ENCODE peak calls at places on chromosomes 11 and 22, in five cellular contexts. One of them, this sample, is unnamed.

GRCh38 chr11:128846985-128847384 is 20.1 kb downstream of the KCNJ1 start:
- DNase-seq in iPS-NIHi11: no peak
- DNase-seq in stimulated activated CD8-positive, alpha-beta memory T cell treated with anti-CD3 and anti-CD28 coated beads, Interleukin-15, amount 100 ng/mL, for 1 hour: no peak
- DNase-seq in kidney tubule cell: no peak
- DNase-seq in epithelial cell of esophagus: no peak
- DNase-seq in this sample: no peak

GRCh38 chr22:37018815-37019308 is 385 bp downstream of the TST start:
- DNase-seq in epithelial cell of esophagus: peak
- DNase-seq in stimulated activated CD8-positive, alpha-beta memory T cell treated with anti-CD3 and anti-CD28 coated beads, Interleukin-15, amount 100 ng/mL, for 1 hour: no peak
- DNase-seq in kidney tubule cell: peak
- DNase-seq in iPS-NIHi11: peak
- DNase-seq in this sample: peak

GRCh38 chr11:81497202-81497804 is 1236.4 kb downstream of the FAM181B start:
- DNase-seq in iPS-NIHi11: peak
- DNase-seq in stimulated activated CD8-positive, alpha-beta memory T cell treated with anti-CD3 and anti-CD28 coated beads, Interleukin-15, amount 100 ng/mL, for 1 hour: no peak
- DNase-seq in epithelial cell of esophagus: peak
- DNase-seq in kidney tubule cell: peak
- DNase-seq in this sample: peak

GRCh38 chr11:2664331-2664730 is 35.5 kb downstream of the KCNQ1OT1 start:
- DNase-seq in stimulated activated CD8-positive, alpha-beta memory T cell treated with anti-CD3 and anti-CD28 coated beads, Interleukin-15, amount 100 ng/mL, for 1 hour: no peak
- DNase-seq in epithelial cell of esophagus: no peak
- DNase-seq in kidney tubule cell: no peak
- DNase-seq in iPS-NIHi11: no peak
- DNase-seq in this sample: no peak

GRCh38 chr11:59918494-59918893 is 19.7 kb upstream of the OOSP1 start:
- DNase-seq in epithelial cell of esophagus: peak
- DNase-seq in stimulated activated CD8-positive, alpha-beta memory T cell treated with anti-CD3 and anti-CD28 coated beads, Interleukin-15, amount 100 ng/mL, for 1 hour: no peak
- DNase-seq in iPS-NIHi11: no peak
- DNase-seq in kidney tubule cell: peak
- DNase-seq in this sample: no peak

GRCh38 chr22:45496451-45496941 is 6.2 kb upstream of the FBLN1 start:
- DNase-seq in iPS-NIHi11: no peak
- DNase-seq in kidney tubule cell: no peak
- DNase-seq in stimulated activated CD8-positive, alpha-beta memory T cell treated with anti-CD3 and anti-CD28 coated beads, Interleukin-15, amount 100 ng/mL, for 1 hour: no peak
- DNase-seq in epithelial cell of esophagus: no peak
- DNase-seq in this sample: peak

GRCh38 chr11:34787899-34788298 is 128.3 kb downstream of the APIP start:
- DNase-seq in epithelial cell of esophagus: peak
- DNase-seq in stimulated activated CD8-positive, alpha-beta memory T cell treated with anti-CD3 and anti-CD28 coated beads, Interleukin-15, amount 100 ng/mL, for 1 hour: no peak
- DNase-seq in iPS-NIHi11: no peak
- DNase-seq in kidney tubule cell: no peak
- DNase-seq in this sample: no peak

GRCh38 chr11:13082588-13082987 is 73.5 kb downstream of the RASSF10 start:
- DNase-seq in kidney tubule cell: no peak
- DNase-seq in epithelial cell of esophagus: no peak
- DNase-seq in iPS-NIHi11: no peak
- DNase-seq in stimulated activated CD8-positive, alpha-beta memory T cell treated with anti-CD3 and anti-CD28 coated beads, Interleukin-15, amount 100 ng/mL, for 1 hour: no peak
- DNase-seq in this sample: no peak

GRCh38 chr11:79087238-79087956 is 353.4 kb downstream of the TENM4 start:
- DNase-seq in stimulated activated CD8-positive, alpha-beta memory T cell treated with anti-CD3 and anti-CD28 coated beads, Interleukin-15, amount 100 ng/mL, for 1 hour: no peak
- DNase-seq in kidney tubule cell: peak
- DNase-seq in iPS-NIHi11: peak
- DNase-seq in epithelial cell of esophagus: peak
- DNase-seq in this sample: peak

GRCh38 chr11:82992219-82992618 is 79.5 kb downstream of the RAB30 start:
- DNase-seq in stimulated activated CD8-positive, alpha-beta memory T cell treated with anti-CD3 and anti-CD28 coated beads, Interleukin-15, amount 100 ng/mL, for 1 hour: no peak
- DNase-seq in kidney tubule cell: no peak
- DNase-seq in epithelial cell of esophagus: no peak
- DNase-seq in iPS-NIHi11: no peak
- DNase-seq in this sample: no peak

GRCh38 chr11:91433284-91434010 is 791.2 kb upstream of the FAT3 start:
- DNase-seq in iPS-NIHi11: no peak
- DNase-seq in kidney tubule cell: no peak
- DNase-seq in stimulated activated CD8-positive, alpha-beta memory T cell treated with anti-CD3 and anti-CD28 coated beads, Interleukin-15, amount 100 ng/mL, for 1 hour: no peak
- DNase-seq in epithelial cell of esophagus: no peak
- DNase-seq in this sample: no peak

GRCh38 chr11:109734602-109735001 is 312.6 kb downstream of the C11orf87 start:
- DNase-seq in iPS-NIHi11: no peak
- DNase-seq in kidney tubule cell: peak
- DNase-seq in epithelial cell of esophagus: no peak
- DNase-seq in stimulated activated CD8-positive, alpha-beta memory T cell treated with anti-CD3 and anti-CD28 coated beads, Interleukin-15, amount 100 ng/mL, for 1 hour: no peak
- DNase-seq in this sample: no peak

GRCh38 chr11:45580399-45580798 is 85.0 kb downstream of the CHST1 start:
- DNase-seq in kidney tubule cell: peak
- DNase-seq in epithelial cell of esophagus: peak
- DNase-seq in stimulated activated CD8-positive, alpha-beta memory T cell treated with anti-CD3 and anti-CD28 coated beads, Interleukin-15, amount 100 ng/mL, for 1 hour: no peak
- DNase-seq in iPS-NIHi11: peak
- DNase-seq in this sample: peak

GRCh38 chr11:724733-725386 is 18.8 kb downstream of the EPS8L2 start:
- DNase-seq in stimulated activated CD8-positive, alpha-beta memory T cell treated with anti-CD3 and anti-CD28 coated beads, Interleukin-15, amount 100 ng/mL, for 1 hour: no peak
- DNase-seq in kidney tubule cell: no peak
- DNase-seq in iPS-NIHi11: peak
- DNase-seq in epithelial cell of esophagus: no peak
- DNase-seq in this sample: no peak

GRCh38 chr11:112229746-112230433 is 3.7 kb downstream of the PTS start:
- DNase-seq in kidney tubule cell: no peak
- DNase-seq in epithelial cell of esophagus: no peak
- DNase-seq in iPS-NIHi11: no peak
- DNase-seq in stimulated activated CD8-positive, alpha-beta memory T cell treated with anti-CD3 and anti-CD28 coated beads, Interleukin-15, amount 100 ng/mL, for 1 hour: no peak
- DNase-seq in this sample: no peak

GRCh38 chr11:14054708-14055107 is 92.2 kb downstream of the SPON1 start:
- DNase-seq in iPS-NIHi11: no peak
- DNase-seq in epithelial cell of esophagus: no peak
- DNase-seq in stimulated activated CD8-positive, alpha-beta memory T cell treated with anti-CD3 and anti-CD28 coated beads, Interleukin-15, amount 100 ng/mL, for 1 hour: no peak
- DNase-seq in kidney tubule cell: no peak
- DNase-seq in this sample: no peak

GRCh38 chr11:11407065-11407737 is 54.2 kb upstream of the CSNK2A3 start:
- DNase-seq in stimulated activated CD8-positive, alpha-beta memory T cell treated with anti-CD3 and anti-CD28 coated beads, Interleukin-15, amount 100 ng/mL, for 1 hour: no peak
- DNase-seq in kidney tubule cell: no peak
- DNase-seq in epithelial cell of esophagus: no peak
- DNase-seq in iPS-NIHi11: no peak
- DNase-seq in this sample: peak

GRCh38 chr11:58923300-58923788 is 15.9 kb upstream of the GLYATL1 start:
- DNase-seq in kidney tubule cell: peak
- DNase-seq in iPS-NIHi11: peak
- DNase-seq in epithelial cell of esophagus: peak
- DNase-seq in stimulated activated CD8-positive, alpha-beta memory T cell treated with anti-CD3 and anti-CD28 coated beads, Interleukin-15, amount 100 ng/mL, for 1 hour: no peak
- DNase-seq in this sample: peak

GRCh38 chr11:37804666-37805065 is 1206.6 kb upstream of the RAG2 start:
- DNase-seq in kidney tubule cell: no peak
- DNase-seq in epithelial cell of esophagus: no peak
- DNase-seq in iPS-NIHi11: no peak
- DNase-seq in stimulated activated CD8-positive, alpha-beta memory T cell treated with anti-CD3 and anti-CD28 coated beads, Interleukin-15, amount 100 ng/mL, for 1 hour: no peak
- DNase-seq in this sample: no peak

GRCh38 chr22:40627612-40628011 is 8.9 kb downstream of the MRTFA start:
- DNase-seq in kidney tubule cell: no peak
- DNase-seq in stimulated activated CD8-positive, alpha-beta memory T cell treated with anti-CD3 and anti-CD28 coated beads, Interleukin-15, amount 100 ng/mL, for 1 hour: no peak
- DNase-seq in epithelial cell of esophagus: peak
- DNase-seq in iPS-NIHi11: no peak
- DNase-seq in this sample: no peak

GRCh38 chr11:6812391-6813005 is 13.0 kb upstream of the OR6A2 start:
- DNase-seq in epithelial cell of esophagus: peak
- DNase-seq in stimulated activated CD8-positive, alpha-beta memory T cell treated with anti-CD3 and anti-CD28 coated beads, Interleukin-15, amount 100 ng/mL, for 1 hour: no peak
- DNase-seq in iPS-NIHi11: peak
- DNase-seq in kidney tubule cell: peak
- DNase-seq in this sample: peak

GRCh38 chr11:74434528-74434927 is 32.8 kb downstream of the KCNE3 start:
- DNase-seq in stimulated activated CD8-positive, alpha-beta memory T cell treated with anti-CD3 and anti-CD28 coated beads, Interleukin-15, amount 100 ng/mL, for 1 hour: no peak
- DNase-seq in kidney tubule cell: no peak
- DNase-seq in epithelial cell of esophagus: no peak
- DNase-seq in iPS-NIHi11: no peak
- DNase-seq in this sample: no peak

GRCh38 chr22:36221799-36222751 is 17.3 kb downstream of the APOL2 start:
- DNase-seq in epithelial cell of esophagus: peak
- DNase-seq in kidney tubule cell: peak
- DNase-seq in stimulated activated CD8-positive, alpha-beta memory T cell treated with anti-CD3 and anti-CD28 coated beads, Interleukin-15, amount 100 ng/mL, for 1 hour: no peak
- DNase-seq in iPS-NIHi11: peak
- DNase-seq in this sample: peak

GRCh38 chr11:62242021-62242420 is at the start of gene SCGB1D2:
- DNase-seq in iPS-NIHi11: peak
- DNase-seq in epithelial cell of esophagus: peak
- DNase-seq in stimulated activated CD8-positive, alpha-beta memory T cell treated with anti-CD3 and anti-CD28 coated beads, Interleukin-15, amount 100 ng/mL, for 1 hour: no peak
- DNase-seq in kidney tubule cell: peak
- DNase-seq in this sample: peak

GRCh38 chr11:71329731-71330130 is 77.4 kb upstream of the SHANK2 start:
- DNase-seq in iPS-NIHi11: no peak
- DNase-seq in kidney tubule cell: no peak
- DNase-seq in stimulated activated CD8-positive, alpha-beta memory T cell treated with anti-CD3 and anti-CD28 coated beads, Interleukin-15, amount 100 ng/mL, for 1 hour: no peak
- DNase-seq in epithelial cell of esophagus: no peak
- DNase-seq in this sample: no peak

GRCh38 chr11:129214710-129215295 is 22.7 kb upstream of the ARHGAP32 start:
- DNase-seq in kidney tubule cell: no peak
- DNase-seq in epithelial cell of esophagus: no peak
- DNase-seq in iPS-NIHi11: no peak
- DNase-seq in stimulated activated CD8-positive, alpha-beta memory T cell treated with anti-CD3 and anti-CD28 coated beads, Interleukin-15, amount 100 ng/mL, for 1 hour: no peak
- DNase-seq in this sample: no peak

GRCh38 chr11:9017773-9018172 is 14.0 kb upstream of the NRIP3 start:
- DNase-seq in kidney tubule cell: no peak
- DNase-seq in iPS-NIHi11: no peak
- DNase-seq in epithelial cell of esophagus: no peak
- DNase-seq in stimulated activated CD8-positive, alpha-beta memory T cell treated with anti-CD3 and anti-CD28 coated beads, Interleukin-15, amount 100 ng/mL, for 1 hour: no peak
- DNase-seq in this sample: no peak

GRCh38 chr11:125105921-125106320 is 5.5 kb downstream of the TMEM218 start:
- DNase-seq in kidney tubule cell: no peak
- DNase-seq in epithelial cell of esophagus: no peak
- DNase-seq in stimulated activated CD8-positive, alpha-beta memory T cell treated with anti-CD3 and anti-CD28 coated beads, Interleukin-15, amount 100 ng/mL, for 1 hour: no peak
- DNase-seq in iPS-NIHi11: no peak
- DNase-seq in this sample: no peak

GRCh38 chr11:45918331-45918941 is 759 bp upstream of the PEX16 start:
- DNase-seq in stimulated activated CD8-positive, alpha-beta memory T cell treated with anti-CD3 and anti-CD28 coated beads, Interleukin-15, amount 100 ng/mL, for 1 hour: no peak
- DNase-seq in iPS-NIHi11: peak
- DNase-seq in kidney tubule cell: peak
- DNase-seq in epithelial cell of esophagus: peak
- DNase-seq in this sample: peak

GRCh38 chr11:75351541-75352416 is at the start of gene ARRB1:
- DNase-seq in stimulated activated CD8-positive, alpha-beta memory T cell treated with anti-CD3 and anti-CD28 coated beads, Interleukin-15, amount 100 ng/mL, for 1 hour: no peak
- DNase-seq in epithelial cell of esophagus: peak
- DNase-seq in iPS-NIHi11: peak
- DNase-seq in kidney tubule cell: peak
- DNase-seq in this sample: peak

GRCh38 chr11:110524227-110524626 is 94.5 kb downstream of the FDX1 start:
- DNase-seq in iPS-NIHi11: no peak
- DNase-seq in epithelial cell of esophagus: peak
- DNase-seq in kidney tubule cell: no peak
- DNase-seq in stimulated activated CD8-positive, alpha-beta memory T cell treated with anti-CD3 and anti-CD28 coated beads, Interleukin-15, amount 100 ng/mL, for 1 hour: no peak
- DNase-seq in this sample: no peak

GRCh38 chr11:62033191-62034044 is 66.0 kb upstream of the FTH1 start:
- DNase-seq in iPS-NIHi11: no peak
- DNase-seq in epithelial cell of esophagus: peak
- DNase-seq in kidney tubule cell: peak
- DNase-seq in stimulated activated CD8-positive, alpha-beta memory T cell treated with anti-CD3 and anti-CD28 coated beads, Interleukin-15, amount 100 ng/mL, for 1 hour: no peak
- DNase-seq in this sample: no peak

GRCh38 chr22:37088108-37088605 is 21.4 kb downstream of the TMPRSS6 start:
- DNase-seq in stimulated activated CD8-positive, alpha-beta memory T cell treated with anti-CD3 and anti-CD28 coated beads, Interleukin-15, amount 100 ng/mL, for 1 hour: no peak
- DNase-seq in epithelial cell of esophagus: peak
- DNase-seq in kidney tubule cell: peak
- DNase-seq in iPS-NIHi11: no peak
- DNase-seq in this sample: peak

GRCh38 chr11:62804310-62805043 is 763 bp downstream of the NXF1 start:
- DNase-seq in epithelial cell of esophagus: peak
- DNase-seq in kidney tubule cell: peak
- DNase-seq in stimulated activated CD8-positive, alpha-beta memory T cell treated with anti-CD3 and anti-CD28 coated beads, Interleukin-15, amount 100 ng/mL, for 1 hour: no peak
- DNase-seq in iPS-NIHi11: no peak
- DNase-seq in this sample: no peak

GRCh38 chr22:40040927-40041326 is 46.2 kb downstream of the FAM83F start:
- DNase-seq in kidney tubule cell: peak
- DNase-seq in epithelial cell of esophagus: peak
- DNase-seq in stimulated activated CD8-positive, alpha-beta memory T cell treated with anti-CD3 and anti-CD28 coated beads, Interleukin-15, amount 100 ng/mL, for 1 hour: no peak
- DNase-seq in iPS-NIHi11: no peak
- DNase-seq in this sample: no peak

This sample was measured in ELF-1.